ENCODE peak calls at places on chromosome 20, in eight cellular contexts. K, C, A, Z, Y, H, B and I are unnamed samples.

GRCh38 chr20:58650181-58650775 is 805 bp upstream of the STX16 start:
- DNase-seq in A (peak), Y (peak), H (no peak), K (peak), Z (peak), B (no peak), C (no peak), I (no peak)

GRCh38 chr20:61271273-61272221 is 19.5 kb downstream of the CDH4 start:
- DNase-seq in C (no peak), B (no peak), H (no peak), Y (peak), K (no peak), A (no peak), Z (no peak), I (no peak)

GRCh38 chr20:63693079-63693974 is 3.1 kb upstream of the TNFRSF6B start:
- DNase-seq in H (no peak), C (no peak), A (no peak), K (no peak), Z (no peak), Y (peak), B (no peak), I (no peak)

GRCh38 chr20:21433329-21433890 is 36.1 kb upstream of the NKX2-4 start:
- DNase-seq in Z (no peak), H (no peak), A (no peak), Y (no peak), C (no peak), K (no peak), B (no peak), I (no peak)

GRCh38 chr20:20881808-20882207 is 169.4 kb upstream of the RALGAPA2 start:
- DNase-seq in Y (no peak), H (no peak), Z (no peak), C (no peak), B (no peak), K (no peak), A (no peak), I (no peak)

GRCh38 chr20:60040471-60041162 is 82.4 kb downstream of the CDH26 start:
- DNase-seq in Y (no peak), K (no peak), B (no peak), H (no peak), C (no peak), A (no peak), Z (no peak), I (no peak)

GRCh38 chr20:24034820-24035219 is 46.2 kb upstream of the GGTLC1 start:
- DNase-seq in H (no peak), C (no peak), A (no peak), B (no peak), Z (no peak), K (no peak), Y (no peak), I (no peak)

GRCh38 chr20:2459981-2460751 is 10.4 kb downstream of the SNRPB start:
- DNase-seq in C (no peak), Y (no peak), K (no peak), Z (no peak), H (no peak), B (no peak), A (no peak), I (no peak)

GRCh38 chr20:12053348-12053747 is 135.7 kb downstream of the BTBD3 start:
- DNase-seq in A (no peak), K (no peak), C (no peak), Y (no peak), H (no peak), Z (no peak), B (no peak), I (peak)

GRCh38 chr20:32984631-32985354 is 19.4 kb downstream of the SUN5 start:
- DNase-seq in C (peak), K (no peak), A (no peak), Y (no peak), B (no peak), H (no peak), Z (no peak), I (no peak)

GRCh38 chr20:61331542-61331941 is 79.5 kb downstream of the CDH4 start:
- DNase-seq in C (no peak), B (peak), A (no peak), K (no peak), Z (no peak), Y (peak), H (no peak), I (no peak)

GRCh38 chr20:38343107-38343797 is 3.0 kb upstream of the LBP start:
- DNase-seq in C (peak), K (no peak), B (no peak), A (no peak), H (no peak), Z (no peak), Y (no peak), I (no peak)

GRCh38 chr20:3563548-3564177 is 92.8 kb downstream of the ATRN start:
- DNase-seq in K (no peak), B (no peak), H (no peak), Z (no peak), C (no peak), A (no peak), Y (peak), I (peak)

GRCh38 chr20:61572789-61573188 is 320.7 kb downstream of the CDH4 start:
- DNase-seq in Z (no peak), Y (no peak), B (no peak), H (no peak), C (no peak), K (no peak), A (no peak), I (no peak)

GRCh38 chr20:4699957-4700356 is 21.8 kb upstream of the PRND start:
- DNase-seq in Y (no peak), A (no peak), K (no peak), H (no peak), Z (no peak), C (no peak), B (no peak), I (no peak)

GRCh38 chr20:46311039-46311650 is 2.8 kb upstream of the CDH22 start:
- DNase-seq in Z (no peak), B (no peak), Y (no peak), K (no peak), H (no peak), A (no peak), C (no peak), I (no peak)

GRCh38 chr20:24576447-24576846 is 107.0 kb downstream of the SYNDIG1 start:
- DNase-seq in K (no peak), Y (no peak), C (peak), H (no peak), B (no peak), Z (no peak), A (no peak), I (no peak)

GRCh38 chr20:3680701-3681351 is 984 bp downstream of the ADAM33 start:
- DNase-seq in H (no peak), C (no peak), B (no peak), Y (peak), A (no peak), Z (no peak), K (no peak), I (no peak)